ENCODE peak calls at places on chromosomes 6 and 20, in ten cellular contexts. V is HCT116; H is A549; U is PC-9; K is vagina; J is fibroblast of lung; B is CD8-positive, alpha-beta memory T cell; I is effector memory CD4-positive, alpha-beta T cell; D is naive thymus-derived CD4-positive, alpha-beta T cell; O is Jurkat, Clone E6-1. R is an unnamed sample.

GRCh38 chr6:157493576-157493975 is 112.6 kb downstream of the ZDHHC14 start:
- DNase-seq in V (no peak), H (no peak), U (no peak), K (no peak), J (no peak), B (no peak), I (no peak), D (no peak), O (no peak), R (no peak)

GRCh38 chr6:113819169-113819830 is 37.8 kb upstream of the MARCKS start:
- DNase-seq in V (no peak), H (peak), U (peak), K (no peak), J (no peak), B (no peak), I (no peak), D (no peak), O (no peak), R (no peak)

GRCh38 chr20:10651227-10651990 is 22.4 kb downstream of the JAG1 start:
- DNase-seq in V (no peak), H (no peak), U (no peak), K (no peak), J (peak), B (no peak), I (no peak), D (no peak), O (peak), R (peak)

GRCh38 chr6:16243055-16243454 is 4.7 kb downstream of the GMPR start:
- DNase-seq in V (no peak), H (no peak), U (no peak), K (no peak), J (peak), B (no peak), I (no peak), D (no peak), O (no peak), R (no peak)

GRCh38 chr6:29014729-29015608 is 9.9 kb upstream of the ZNF311 start:
- DNase-seq in V (no peak), H (no peak), U (no peak), K (no peak), J (peak), B (no peak), I (no peak), D (no peak), O (no peak), R (no peak)

GRCh38 chr20:51532577-51533191 is 9.8 kb downstream of the NFATC2 start:
- DNase-seq in V (no peak), H (no peak), U (peak), K (no peak), J (peak), B (peak), I (no peak), D (no peak), O (no peak), R (no peak)

GRCh38 chr6:16206595-16207037 is 31.8 kb upstream of the GMPR start:
- DNase-seq in V (peak), H (peak), U (peak), K (no peak), J (peak), B (peak), I (no peak), D (peak), O (peak), R (peak)

GRCh38 chr6:74068945-74069570 is 373.1 kb downstream of the CD109 start:
- DNase-seq in V (no peak), H (no peak), U (no peak), K (no peak), J (peak), B (no peak), I (no peak), D (no peak), O (no peak), R (no peak)

GRCh38 chr6:12148317-12148801 is 136.2 kb downstream of the HIVEP1 start:
- DNase-seq in V (no peak), H (peak), U (peak), K (no peak), J (peak), B (no peak), I (no peak), D (no peak), O (no peak), R (no peak)

GRCh38 chr20:63696628-63697356 is at the start of gene TNFRSF6B:
- DNase-seq in V (no peak), H (no peak), U (peak), K (no peak), J (no peak), B (no peak), I (no peak), D (peak), O (no peak), R (peak)

GRCh38 chr6:23532227-23532626 is 593.8 kb upstream of the NRSN1 start:
- DNase-seq in V (no peak), H (no peak), U (no peak), K (no peak), J (peak), B (no peak), I (no peak), D (no peak), O (no peak), R (no peak)

GRCh38 chr6:39217177-39217864 is 12.0 kb downstream of the KCNK5 start:
- DNase-seq in V (no peak), H (peak), U (no peak), K (no peak), J (no peak), B (no peak), I (no peak), D (no peak), O (no peak), R (no peak)

GRCh38 chr20:19397676-19398075 is 185.2 kb downstream of the SLC24A3 start:
- DNase-seq in V (no peak), H (no peak), U (no peak), K (no peak), J (no peak), B (no peak), I (no peak), D (no peak), O (no peak), R (no peak)

GRCh38 chr6:87869064-87869685 is 167.1 kb upstream of the AKIRIN2 start:
- DNase-seq in V (no peak), H (no peak), U (no peak), K (no peak), J (no peak), B (no peak), I (no peak), D (no peak), O (peak), R (no peak)

GRCh38 chr6:124742971-124743370 is 219.3 kb upstream of the RNF217 start:
- DNase-seq in V (no peak), H (no peak), U (no peak), K (no peak), J (peak), B (no peak), I (no peak), D (no peak), O (no peak), R (no peak)

GRCh38 chr6:157951828-157952227 is 29.8 kb upstream of the SYNJ2 start:
- DNase-seq in V (no peak), H (no peak), U (no peak), K (no peak), J (no peak), B (no peak), I (no peak), D (no peak), O (no peak), R (no peak)

GRCh38 chr6:23272536-23272935 is 703.2 kb downstream of the HDGFL1 start:
- DNase-seq in V (no peak), H (no peak), U (no peak), K (no peak), J (no peak), B (no peak), I (no peak), D (no peak), O (no peak), R (no peak)

GRCh38 chr6:29656798-29657197 is at the start of gene MOG:
- DNase-seq in V (no peak), H (no peak), U (no peak), K (no peak), J (no peak), B (no peak), I (no peak), D (no peak), O (no peak), R (no peak)

GRCh38 chr20:9442858-9443257 is 71.5 kb upstream of the LAMP5 start:
- DNase-seq in V (no peak), H (no peak), U (no peak), K (no peak), J (no peak), B (no peak), I (no peak), D (no peak), O (peak), R (peak)

GRCh38 chr6:101585501-101585900 is 192.0 kb downstream of the GRIK2 start:
- DNase-seq in V (no peak), H (no peak), U (no peak), K (no peak), J (no peak), B (no peak), I (no peak), D (no peak), O (no peak), R (no peak)

GRCh38 chr6:158031445-158032353 is 50.0 kb downstream of the SYNJ2 start:
- DNase-seq in V (peak), H (no peak), U (peak), K (no peak), J (peak), B (peak), I (peak), D (no peak), O (no peak), R (peak)

GRCh38 chr20:13546497-13547131 is 92.1 kb downstream of the TASP1 start:
- DNase-seq in V (peak), H (peak), U (peak), K (no peak), J (peak), B (peak), I (peak), D (peak), O (peak), R (peak)

GRCh38 chr20:33685328-33686007 is 717 bp downstream of the E2F1 start:
- DNase-seq in V (no peak), H (no peak), U (peak), K (no peak), J (no peak), B (peak), I (peak), D (peak), O (no peak), R (peak)

GRCh38 chr20:20060234-20060998 is 8.1 kb downstream of the CFAP61 start:
- DNase-seq in V (no peak), H (no peak), U (no peak), K (no peak), J (no peak), B (no peak), I (no peak), D (no peak), O (peak), R (no peak)

GRCh38 chr6:114075777-114076176 is 104.8 kb upstream of the HDAC2 start:
- DNase-seq in V (no peak), H (no peak), U (no peak), K (no peak), J (no peak), B (no peak), I (no peak), D (no peak), O (no peak), R (no peak)

DNA sequence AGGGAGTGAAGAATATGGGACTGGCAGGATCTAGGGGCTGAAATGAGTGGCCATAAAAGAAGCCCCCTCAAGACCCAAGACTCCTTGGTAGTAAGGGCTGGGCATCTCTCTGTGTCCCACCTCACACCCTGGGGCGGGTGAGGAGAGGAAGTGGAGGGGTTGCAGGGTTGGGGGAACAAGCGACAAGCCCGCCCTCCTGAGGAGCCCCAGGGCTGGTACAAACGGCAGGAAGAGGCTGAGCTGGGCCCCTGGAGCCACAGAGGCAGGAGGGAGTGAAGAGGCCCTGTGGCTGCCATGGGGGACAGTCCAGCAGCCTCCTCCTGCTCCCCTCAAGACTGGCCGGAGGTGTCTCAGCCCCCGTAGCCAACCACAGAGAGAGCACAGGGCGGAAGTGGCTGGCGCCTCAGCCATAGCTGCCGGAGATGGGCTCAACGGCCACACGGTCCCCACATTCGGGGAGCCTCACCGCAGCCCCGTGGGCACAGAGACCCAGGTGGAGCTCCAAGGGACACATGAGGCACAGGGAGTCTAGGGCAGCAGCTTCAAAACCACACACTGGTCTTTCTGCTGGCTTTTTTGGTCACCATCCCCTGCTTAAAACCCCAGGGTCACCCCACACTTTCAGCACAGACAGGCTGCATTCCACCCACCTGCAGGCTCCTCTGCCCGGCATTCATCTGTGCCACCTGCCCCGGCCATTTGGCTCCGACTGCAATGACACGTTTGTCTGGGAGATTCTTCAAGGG is 586 bp downstream of the C20orf203 start:
- DNase-seq in V (no peak), H (no peak), U (no peak), K (no peak), J (no peak), B (peak), I (no peak), D (peak), O (peak), R (no peak)
- H3K4me3 ChIP-seq in V (no peak), H (no peak), U (no peak), K (no peak), J (no peak), B (no peak), I (no peak), D (no peak), O (peak), R (no peak)

GRCh38 chr6:90219168-90219985 is 77.3 kb downstream of the BACH2 start:
- DNase-seq in V (no peak), H (no peak), U (no peak), K (no peak), J (peak), B (no peak), I (no peak), D (peak), O (no peak), R (peak)

GRCh38 chr6:90214966-90215365 is 81.7 kb downstream of the BACH2 start:
- DNase-seq in V (no peak), H (no peak), U (no peak), K (no peak), J (no peak), B (no peak), I (no peak), D (no peak), O (no peak), R (no peak)

GRCh38 chr6:90217621-90218496 is 78.8 kb downstream of the BACH2 start:
- DNase-seq in V (no peak), H (peak), U (no peak), K (no peak), J (no peak), B (no peak), I (no peak), D (peak), O (no peak), R (no peak)

GRCh38 chr6:90214461-90214860 is 82.2 kb downstream of the BACH2 start:
- DNase-seq in V (no peak), H (no peak), U (no peak), K (no peak), J (no peak), B (no peak), I (no peak), D (no peak), O (no peak), R (no peak)

GRCh38 chr6:90216081-90216977 is 80.3 kb downstream of the BACH2 start:
- DNase-seq in V (no peak), H (no peak), U (no peak), K (no peak), J (peak), B (no peak), I (peak), D (peak), O (no peak), R (no peak)
- H3K4me3 ChIP-seq in V (no peak), H (no peak), U (no peak), K (no peak), J (no peak), B (no peak), I (no peak), D (peak), O (no peak), R (no peak)

DNA sequence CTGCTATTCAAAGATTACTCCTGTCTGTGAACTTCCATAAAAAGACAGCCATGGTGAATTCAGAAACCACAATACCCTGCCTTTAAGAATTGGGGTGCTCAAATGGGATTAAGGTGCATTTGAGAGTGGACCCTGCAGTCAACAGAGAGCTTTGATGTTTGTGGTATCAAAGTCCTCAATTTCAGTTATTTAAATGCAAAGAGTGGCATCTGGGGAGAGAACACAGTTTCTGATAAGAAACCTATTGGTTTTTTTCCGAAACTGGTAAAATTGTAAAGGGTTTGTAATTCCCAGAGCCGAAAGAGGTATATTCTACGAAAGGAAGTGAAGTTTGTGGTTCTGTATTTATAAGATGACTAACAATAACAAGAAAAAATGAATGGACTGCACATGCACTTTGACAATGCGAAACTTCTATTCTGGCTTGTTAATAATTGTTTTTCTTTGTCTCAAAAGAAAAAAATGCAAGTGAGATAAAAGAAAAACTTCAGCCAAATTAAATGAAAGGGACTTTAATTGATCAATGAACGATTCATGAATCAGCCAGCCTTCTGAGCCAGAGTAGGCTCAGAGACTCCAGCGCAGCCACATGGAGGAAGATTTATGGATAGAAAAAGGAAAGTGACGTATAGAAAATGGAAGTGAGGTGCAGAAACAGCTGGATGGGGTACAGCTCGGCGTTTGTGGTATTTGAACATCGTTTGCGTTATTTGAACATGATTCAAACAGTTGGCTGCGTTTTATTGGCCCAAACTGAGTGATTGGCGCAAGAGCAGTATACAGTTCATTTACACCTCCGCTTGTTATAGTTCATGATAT is 70.5 kb upstream of the DUSP22 start:
- DNase-seq in V (no peak), H (no peak), U (no peak), K (no peak), J (peak), B (no peak), I (no peak), D (no peak), O (no peak), R (no peak)
- H3K4me3 ChIP-seq in V (no peak), H (no peak), U (no peak), K (no peak), J (peak), B (no peak), I (no peak), D (no peak), O (no peak), R (no peak)

GRCh38 chr6:105194106-105194505 is 14.3 kb upstream of the POPDC3 start:
- DNase-seq in V (no peak), H (no peak), U (no peak), K (no peak), J (no peak), B (no peak), I (no peak), D (no peak), O (no peak), R (no peak)
- H3K4me3 ChIP-seq in V (no peak), H (no peak), U (no peak), K (no peak), J (no peak), B (no peak), I (no peak), D (no peak), O (no peak), R (no peak)

GRCh38 chr20:3082955-3083952 is 1.3 kb downstream of the AVP start:
- DNase-seq in V (no peak), H (no peak), U (no peak), K (no peak), J (no peak), B (no peak), I (no peak), D (peak), O (no peak), R (no peak)
- H3K4me3 ChIP-seq in V (no peak), H (peak), U (no peak), K (peak), J (no peak), B (no peak), I (peak), D (peak), O (no peak), R (no peak)

GRCh38 chr6:36769676-36770499 is 69.4 kb downstream of the CPNE5 start:
- DNase-seq in V (no peak), H (no peak), U (no peak), K (no peak), J (peak), B (peak), I (no peak), D (peak), O (peak), R (no peak)

GRCh38 chr6:36771145-36771544 is 68.1 kb downstream of the CPNE5 start:
- DNase-seq in V (no peak), H (no peak), U (no peak), K (no peak), J (no peak), B (no peak), I (no peak), D (no peak), O (no peak), R (no peak)

GRCh38 chr6:36766649-36766945 is 69.0 kb downstream of the RAB44 start:
- DNase-seq in V (no peak), H (no peak), U (no peak), K (no peak), J (no peak), B (no peak), I (no peak), D (no peak), O (no peak), R (no peak)

GRCh38 chr6:36765943-36766648 is 68.5 kb downstream of the RAB44 start:
- DNase-seq in V (peak), H (peak), U (peak), K (no peak), J (peak), B (peak), I (peak), D (peak), O (peak), R (peak)

DNA sequence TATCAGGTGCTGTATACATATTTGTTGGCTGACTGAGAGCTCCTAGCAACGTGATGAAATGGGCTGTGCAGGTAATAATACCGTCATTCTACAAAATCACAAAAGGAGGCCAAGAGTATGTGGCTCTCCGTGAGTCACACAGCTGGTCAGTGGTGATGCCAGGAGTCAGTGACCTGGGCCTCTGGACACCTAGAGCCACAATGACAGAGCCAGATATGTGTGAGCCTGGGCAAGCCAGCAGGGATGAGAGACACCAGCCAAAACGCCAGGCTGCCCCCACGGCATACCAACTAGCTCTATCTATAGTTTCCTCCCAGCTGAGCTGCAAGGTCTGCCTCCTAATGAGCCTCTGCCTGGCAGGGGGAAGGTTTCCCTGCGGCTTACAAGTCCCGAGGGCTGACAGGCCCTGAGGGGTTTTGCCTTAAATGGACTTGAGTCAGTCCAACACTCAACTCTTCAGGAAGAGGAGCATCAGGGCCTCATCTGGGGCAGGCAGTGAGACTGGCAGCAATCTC is 70.0 kb downstream of the CPNE5 start:
- DNase-seq in V (no peak), H (no peak), U (peak), K (no peak), J (no peak), B (no peak), I (no peak), D (no peak), O (peak), R (peak)
- H3K4me3 ChIP-seq in V (no peak), H (no peak), U (no peak), K (no peak), J (no peak), B (peak), I (no peak), D (peak), O (peak), R (no peak)

DNA sequence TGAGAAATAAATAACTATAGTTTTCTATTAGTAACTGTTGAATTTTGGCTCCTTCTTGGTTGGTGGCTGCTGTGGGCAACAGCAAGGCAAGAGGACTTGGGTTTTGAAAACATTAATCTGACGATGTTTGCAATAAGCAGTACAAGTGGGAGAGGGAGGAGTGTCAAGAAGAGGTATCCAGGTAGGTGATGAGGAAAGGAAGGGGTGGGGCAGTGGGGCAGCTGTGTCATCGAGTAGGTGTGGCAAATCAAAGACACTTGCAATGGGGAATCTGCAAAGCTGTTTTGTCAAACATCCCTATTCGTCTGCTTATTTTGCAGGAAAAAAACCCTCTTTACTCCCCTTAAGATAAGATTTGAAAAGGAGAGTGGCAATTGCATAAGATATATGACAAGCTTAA is 171.9 kb upstream of the MAP3K7 start:
- DNase-seq in V (no peak), H (no peak), U (no peak), K (no peak), J (no peak), B (no peak), I (no peak), D (no peak), O (no peak), R (no peak)
- H3K4me3 ChIP-seq in V (no peak), H (no peak), U (no peak), K (no peak), J (no peak), B (no peak), I (no peak), D (no peak), O (no peak), R (no peak)

R was measured in BE2C.